ENCODE peak calls at places on chromosome 7, in five cellular contexts. W is lower lobe of right lung, I is activated T-cell treated with anti-CD3 and anti-CD28 coated beads for 1 hour, J is LoVo, U is BJ. C is an unnamed sample.

GRCh38 chr7:68604516-68604915 is 993.8 kb upstream of the AUTS2 start:
- DNase-seq in W (no peak), U (no peak), J (no peak), I (no peak), C (no peak)

GRCh38 chr7:82289889-82290288 is 153.7 kb downstream of the CACNA2D1 start:
- DNase-seq in U (no peak), I (no peak), W (no peak), J (no peak), C (no peak)

GRCh38 chr7:150806454-150806853 is 5.9 kb downstream of the TMEM176A start:
- DNase-seq in J (no peak), U (no peak), W (no peak), I (no peak), C (no peak)

GRCh38 chr7:99562832-99563231 is 4.4 kb downstream of the ZNF655 start:
- DNase-seq in J (peak), I (no peak), U (peak), W (no peak), C (peak)

GRCh38 chr7:24862461-24862860 is 105.2 kb upstream of the GSDME start:
- DNase-seq in J (no peak), U (no peak), W (no peak), I (no peak), C (no peak)

GRCh38 chr7:81676813-81677212 is 93.0 kb downstream of the HGF start:
- DNase-seq in W (no peak), I (no peak), U (no peak), J (no peak), C (no peak)

GRCh38 chr7:149644754-149645153 is 128.6 kb downstream of the ZNF467 start:
- DNase-seq in J (no peak), I (no peak), U (no peak), W (no peak), C (no peak)

GRCh38 chr7:82442492-82443043 is 1.0 kb downstream of the CACNA2D1 start:
- DNase-seq in W (no peak), U (no peak), J (no peak), I (no peak), C (no peak)

GRCh38 chr7:4749798-4750197 is 25.6 kb upstream of the AP5Z1 start:
- DNase-seq in U (no peak), J (no peak), I (no peak), W (no peak), C (no peak)

GRCh38 chr7:35487841-35488240 is 207.1 kb downstream of the HERPUD2 start:
- DNase-seq in J (no peak), I (no peak), U (no peak), W (no peak), C (no peak)

GRCh38 chr7:154857728-154858681 is 144.9 kb downstream of the PAXIP1 start:
- DNase-seq in U (no peak), J (no peak), W (no peak), I (no peak), C (no peak)

GRCh38 chr7:5594616-5595544 is 171.2 kb upstream of the TNRC18 start:
- DNase-seq in J (no peak), W (no peak), I (no peak), U (no peak), C (no peak)